ENCODE peak calls at places on chromosome 3, in five cellular contexts. N is right lobe of liver, O is IMR-90, A is keratinocyte, F is Panc1. Y is an unnamed sample.

GRCh38 chr3:127865941-127866340 is 43.6 kb upstream of the MGLL start:
- DNase-seq in N (no peak), O (peak; percentile 49), A (no peak), F (no peak), Y (no peak)

GRCh38 chr3:37301980-37302379 is 127.6 kb upstream of the LRRFIP2 start:
- DNase-seq in N (no peak), O (no peak), A (no peak), F (no peak), Y (no peak)

GRCh38 chr3:126544596-126545281 is 14.0 kb downstream of the C3orf22 start:
- DNase-seq in N (no peak), O (no peak), A (no peak), F (no peak), Y (peak; percentile 63)

GRCh38 chr3:73762855-73763254 is 138.1 kb upstream of the PDZRN3 start:
- DNase-seq in N (no peak), O (no peak), A (no peak), F (no peak), Y (no peak)

GRCh38 chr3:30602946-30603345 is 3.5 kb upstream of the TGFBR2 start:
- DNase-seq in N (no peak), O (no peak), A (no peak), F (no peak), Y (no peak)

GRCh38 chr3:171813897-171814460 is 3.7 kb upstream of the PLD1 start:
- DNase-seq in N (no peak), O (no peak), A (no peak), F (no peak), Y (no peak)

GRCh38 chr3:12158387-12159226 is at the start of gene TIMP4:
- DNase-seq in N (peak; percentile 54), O (peak; percentile 28), A (no peak), F (no peak), Y (peak; percentile 74)

GRCh38 chr3:148429206-148429605 is 268.5 kb upstream of the AGTR1 start:
- DNase-seq in N (no peak), O (no peak), A (no peak), F (no peak), Y (no peak)

GRCh38 chr3:136938334-136938733 is 19.4 kb upstream of the IL20RB start:
- DNase-seq in N (no peak), O (peak; percentile 65), A (no peak), F (no peak), Y (no peak)

GRCh38 chr3:163490119-163490518 is 1588.2 kb downstream of the SI start:
- DNase-seq in N (peak; percentile 62), O (no peak), A (no peak), F (peak; percentile 15), Y (peak; percentile 42)

GRCh38 chr3:55269636-55270035 is 217.5 kb downstream of the WNT5A start:
- DNase-seq in N (no peak), O (no peak), A (no peak), F (no peak), Y (no peak)

GRCh38 chr3:114566162-114566755 is 272.4 kb downstream of the TIGIT start:
- DNase-seq in N (no peak), O (no peak), A (no peak), F (no peak), Y (no peak)

GRCh38 chr3:57689367-57690053 is 3.4 kb downstream of the DENND6A start:
- DNase-seq in N (no peak), O (no peak), A (no peak), F (no peak), Y (no peak)

GRCh38 chr3:29642393-29643033 is 361.6 kb downstream of the RBMS3 start:
- DNase-seq in N (no peak), O (peak; percentile 70), A (no peak), F (no peak), Y (no peak)

GRCh38 chr3:54033761-54034160 is 88.6 kb upstream of the CACNA2D3 start:
- DNase-seq in N (no peak), O (no peak), A (no peak), F (no peak), Y (no peak)

GRCh38 chr3:171974986-171975837 is 64.2 kb upstream of the FNDC3B start:
- DNase-seq in N (no peak), O (peak; percentile 92), A (no peak), F (no peak), Y (no peak)

GRCh38 chr3:96900600-96900999 is 86.2 kb downstream of the EPHA6 start:
- DNase-seq in N (no peak), O (no peak), A (no peak), F (no peak), Y (no peak)

GRCh38 chr3:148280623-148281242 is 417.0 kb upstream of the AGTR1 start:
- DNase-seq in N (peak; percentile 51), O (no peak), A (no peak), F (no peak), Y (peak; percentile 68)

GRCh38 chr3:47617061-47618010 is 38.7 kb upstream of the CSPG5 start:
- DNase-seq in N (no peak), O (peak; percentile 75), A (no peak), F (no peak), Y (no peak)

GRCh38 chr3:51099794-51100542 is 285.1 kb upstream of the MANF start:
- DNase-seq in N (no peak), O (peak; percentile 47), A (no peak), F (peak; percentile 10), Y (no peak)

GRCh38 chr3:128605091-128606046 is 45.2 kb downstream of the RPN1 start:
- DNase-seq in N (no peak), O (no peak), A (no peak), F (no peak), Y (no peak)

GRCh38 chr3:78204977-78205376 is 1165.1 kb downstream of the ROBO2 start:
- DNase-seq in N (no peak), O (peak; percentile 67), A (no peak), F (no peak), Y (no peak)

GRCh38 chr3:104388624-104389023 is 978.1 kb upstream of the ALCAM start:
- DNase-seq in N (no peak), O (peak; percentile 19), A (no peak), F (no peak), Y (no peak)

GRCh38 chr3:129344540-129345220 is 66.0 kb downstream of the HMCES start:
- DNase-seq in N (no peak), O (no peak), A (no peak), F (no peak), Y (no peak)

DNA sequence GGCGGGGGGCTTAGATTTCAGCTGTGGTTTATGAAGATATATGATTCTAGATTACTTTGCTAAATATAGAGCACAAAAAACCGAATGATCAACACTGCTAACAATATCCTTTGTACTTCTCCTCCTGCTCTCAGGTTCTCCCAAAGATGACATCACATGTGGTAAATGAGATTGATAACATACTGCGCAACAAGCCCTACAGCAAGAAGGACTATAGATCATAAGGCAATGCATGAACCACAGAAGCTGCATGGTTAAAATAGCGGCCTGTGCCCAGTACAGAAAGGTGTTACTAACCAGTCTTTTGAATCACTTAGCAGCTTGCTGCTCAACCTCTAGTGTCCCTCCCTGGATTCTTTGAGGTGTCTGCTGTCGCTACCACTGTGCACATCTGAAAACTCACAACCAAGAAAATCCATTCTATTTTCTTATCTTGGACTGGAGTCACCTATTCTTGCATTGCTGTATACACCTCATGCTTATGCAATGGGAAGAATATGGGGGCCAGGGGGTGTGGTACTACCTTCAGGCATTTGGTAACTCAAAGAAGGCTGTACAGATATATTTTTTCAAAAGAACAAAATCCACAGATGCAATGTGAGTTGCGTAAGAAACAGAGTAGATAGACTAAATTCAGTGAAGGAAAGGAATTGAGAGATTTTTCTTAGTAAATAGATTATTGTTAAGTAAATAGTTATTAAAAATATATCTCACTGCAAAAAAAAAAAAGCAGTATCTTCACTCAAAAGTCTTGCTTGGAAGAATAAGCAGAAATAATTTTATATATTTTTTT is 18.2 kb downstream of the SSR3 start:
- DNase-seq in N (no peak), O (peak; percentile 60), A (no peak), F (no peak), Y (no peak)
- H3K4me1 ChIP-seq in N (no peaks in the 10 kb centered on the region), O (peaks cover 18% of the 10 kb centered on the region), A (peaks cover 11% of the 10 kb centered on the region), F (no peaks in the 10 kb centered on the region), Y (no peaks in the 10 kb centered on the region)

GRCh38 chr3:150759319-150759718 is 3.6 kb downstream of the SIAH2 start:
- DNase-seq in N (no peak), O (no peak), A (peak; percentile 73), F (no peak), Y (no peak)

GRCh38 chr3:150757768-150758167 is 5.2 kb downstream of the SIAH2 start:
- DNase-seq in N (no peak), O (no peak), A (no peak), F (no peak), Y (no peak)

GRCh38 chr3:150756491-150757059 is 6.4 kb downstream of the SIAH2 start:
- DNase-seq in N (no peak), O (no peak), A (no peak), F (no peak), Y (no peak)

GRCh38 chr3:150755902-150756301 is 7.1 kb downstream of the SIAH2 start:
- DNase-seq in N (no peak), O (no peak), A (no peak), F (no peak), Y (no peak)

DNA sequence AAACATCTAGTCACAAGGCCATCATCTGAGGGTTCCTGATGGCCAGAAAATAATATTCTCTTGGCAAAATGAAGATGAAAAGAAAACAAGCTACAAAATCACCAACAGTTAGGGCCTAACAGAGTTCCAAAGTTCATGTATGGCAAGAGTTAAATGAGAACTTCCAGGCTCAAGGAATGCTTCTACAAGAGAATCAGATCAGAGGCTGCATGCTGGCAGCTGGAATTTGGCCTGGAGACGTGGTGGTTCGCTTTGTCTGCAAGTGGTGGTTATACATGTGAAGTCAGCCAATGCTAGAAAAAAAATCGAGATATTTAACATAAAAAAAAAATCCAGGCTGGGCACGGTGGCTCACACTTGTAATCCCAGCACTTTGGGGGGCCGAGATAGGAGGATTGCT is 5.6 kb downstream of the SIAH2 start:
- DNase-seq in N (no peak), O (no peak), A (no peak), F (no peak), Y (no peak)
- H3K4me1 ChIP-seq in N (no peaks in the 10 kb centered on the region), O (peaks cover 8% of the 10 kb centered on the region), A (peaks cover 32% of the 10 kb centered on the region), F (peaks cover 20% of the 10 kb centered on the region), Y (peaks cover 82% of the 10 kb centered on the region)

GRCh38 chr3:64341355-64341754 is 116.1 kb upstream of the PRICKLE2 start:
- DNase-seq in N (no peak), O (peak; percentile 56), A (no peak), F (no peak), Y (no peak)
- H3K4me1 ChIP-seq in N (no peaks in the 10 kb centered on the region), O (peaks cover 34% of the 10 kb centered on the region), A (peaks cover 29% of the 10 kb centered on the region), F (no peaks in the 10 kb centered on the region), Y (no peaks in the 10 kb centered on the region)

GRCh38 chr3:188157971-188158370 is 4.0 kb downstream of the LPP start:
- DNase-seq in N (peak; percentile 83), O (no peak), A (no peak), F (no peak), Y (no peak)
- H3K4me1 ChIP-seq in N (no peaks in the 10 kb centered on the region), O (peaks cover 20% of the 10 kb centered on the region), A (peaks cover 12% of the 10 kb centered on the region), F (peaks cover 32% of the 10 kb centered on the region), Y (peaks cover 13% of the 10 kb centered on the region)

GRCh38 chr3:120743081-120743365 is 479 bp downstream of the GTF2E1 start:
- DNase-seq in N (no peak), O (peak; percentile 29), A (no peak), F (no peak), Y (no peak)
- H3K4me1 ChIP-seq in N (peaks cover 5% of the 10 kb centered on the region), O (peaks cover 4% of the 10 kb centered on the region), A (peaks cover 9% of the 10 kb centered on the region), F (peaks cover 15% of the 10 kb centered on the region), Y (peaks cover 39% of the 10 kb centered on the region)

GRCh38 chr3:113234028-113234427 is 22.7 kb downstream of the BOC start:
- DNase-seq in N (no peak), O (no peak), A (no peak), F (no peak), Y (no peak)
- H3K4me1 ChIP-seq in N (no peaks in the 10 kb centered on the region), O (peaks cover 12% of the 10 kb centered on the region), A (peaks cover 50% of the 10 kb centered on the region), F (peaks cover 10% of the 10 kb centered on the region), Y (no peaks in the 10 kb centered on the region)

GRCh38 chr3:195891431-195892104 is 16.8 kb downstream of the TNK2 start:
- DNase-seq in N (no peak), O (no peak), A (no peak), F (no peak), Y (no peak)
- H3K4me1 ChIP-seq in N (no peaks in the 10 kb centered on the region), O (peaks cover 20% of the 10 kb centered on the region), A (peaks cover 19% of the 10 kb centered on the region), F (peaks cover 19% of the 10 kb centered on the region), Y (peaks cover 35% of the 10 kb centered on the region)